ENCODE peak calls at places on chromosomes 11 and 22, in ten cellular contexts. One of them, this sample, is unnamed.
A peak's percentile ranks its signal among the peaks of the same experiment; 100 is the strongest.

GRCh38 chr22:24026733-24027132 is 15.6 kb downstream of the CABIN1 start:
- DNase-seq in stimulated activated CD4-positive, alpha-beta T cell treated with anti-CD3 and anti-CD28 coated beads, Interleukin-4, amount 100 ng/mL, for 48 hours: no peak
- DNase-seq in A549: no peak
- DNase-seq in HuH-7: no peak
- DNase-seq in activated T-helper 1 cell treated with Interleukin-2 at 50 U/mL for 16 hours: no peak
- DNase-seq in NCI-H82: no peak
- DNase-seq in endothelial cell: no peak
- DNase-seq in stimulated activated naive CD8-positive, alpha-beta T cell treated with anti-CD3 and anti-CD28 coated beads, Interleukin-15, amount 100 ng/mL, for 72 hours: no peak
- DNase-seq in fibroblast of lung: no peak
- DNase-seq in CD4-positive, alpha-beta T cell: no peak
- DNase-seq in this sample: no peak

GRCh38 chr22:39266398-39267030 is 21.7 kb upstream of the PDGFB start:
- DNase-seq in stimulated activated CD4-positive, alpha-beta T cell treated with anti-CD3 and anti-CD28 coated beads, Interleukin-4, amount 100 ng/mL, for 48 hours: peak; percentile 37
- DNase-seq in A549: no peak
- DNase-seq in HuH-7: no peak
- DNase-seq in activated T-helper 1 cell treated with Interleukin-2 at 50 U/mL for 16 hours: no peak
- DNase-seq in NCI-H82: peak; percentile 61
- DNase-seq in endothelial cell: no peak
- DNase-seq in stimulated activated naive CD8-positive, alpha-beta T cell treated with anti-CD3 and anti-CD28 coated beads, Interleukin-15, amount 100 ng/mL, for 72 hours: no peak
- DNase-seq in fibroblast of lung: peak; percentile 60
- DNase-seq in CD4-positive, alpha-beta T cell: no peak
- DNase-seq in this sample: no peak

GRCh38 chr11:79160786-79161403 is 279.9 kb downstream of the TENM4 start:
- DNase-seq in stimulated activated CD4-positive, alpha-beta T cell treated with anti-CD3 and anti-CD28 coated beads, Interleukin-4, amount 100 ng/mL, for 48 hours: no peak
- DNase-seq in A549: no peak
- DNase-seq in HuH-7: no peak
- DNase-seq in activated T-helper 1 cell treated with Interleukin-2 at 50 U/mL for 16 hours: no peak
- DNase-seq in NCI-H82: no peak
- DNase-seq in endothelial cell: no peak
- DNase-seq in stimulated activated naive CD8-positive, alpha-beta T cell treated with anti-CD3 and anti-CD28 coated beads, Interleukin-15, amount 100 ng/mL, for 72 hours: no peak
- DNase-seq in fibroblast of lung: peak; percentile 57
- DNase-seq in CD4-positive, alpha-beta T cell: no peak
- DNase-seq in this sample: no peak

GRCh38 chr11:68312117-68312779 is at the start of gene LRP5:
- DNase-seq in stimulated activated CD4-positive, alpha-beta T cell treated with anti-CD3 and anti-CD28 coated beads, Interleukin-4, amount 100 ng/mL, for 48 hours: no peak
- DNase-seq in A549: no peak
- DNase-seq in HuH-7: peak; percentile 92
- DNase-seq in activated T-helper 1 cell treated with Interleukin-2 at 50 U/mL for 16 hours: no peak
- DNase-seq in NCI-H82: peak; percentile 49
- DNase-seq in endothelial cell: peak; percentile 38
- DNase-seq in stimulated activated naive CD8-positive, alpha-beta T cell treated with anti-CD3 and anti-CD28 coated beads, Interleukin-15, amount 100 ng/mL, for 72 hours: no peak
- DNase-seq in fibroblast of lung: no peak
- DNase-seq in CD4-positive, alpha-beta T cell: no peak
- DNase-seq in this sample: no peak

GRCh38 chr22:35697142-35697541 is 20.5 kb upstream of the APOL5 start:
- DNase-seq in stimulated activated CD4-positive, alpha-beta T cell treated with anti-CD3 and anti-CD28 coated beads, Interleukin-4, amount 100 ng/mL, for 48 hours: peak; percentile 22
- DNase-seq in A549: no peak
- DNase-seq in HuH-7: no peak
- DNase-seq in activated T-helper 1 cell treated with Interleukin-2 at 50 U/mL for 16 hours: no peak
- DNase-seq in NCI-H82: no peak
- DNase-seq in endothelial cell: no peak
- DNase-seq in stimulated activated naive CD8-positive, alpha-beta T cell treated with anti-CD3 and anti-CD28 coated beads, Interleukin-15, amount 100 ng/mL, for 72 hours: peak; percentile 54
- DNase-seq in fibroblast of lung: no peak
- DNase-seq in CD4-positive, alpha-beta T cell: peak; percentile 17
- DNase-seq in this sample: no peak

GRCh38 chr11:2374456-2375201 is 2.5 kb upstream of the CD81 start:
- DNase-seq in stimulated activated CD4-positive, alpha-beta T cell treated with anti-CD3 and anti-CD28 coated beads, Interleukin-4, amount 100 ng/mL, for 48 hours: no peak
- DNase-seq in A549: no peak
- DNase-seq in HuH-7: no peak
- DNase-seq in activated T-helper 1 cell treated with Interleukin-2 at 50 U/mL for 16 hours: no peak
- DNase-seq in NCI-H82: no peak
- DNase-seq in endothelial cell: no peak
- DNase-seq in stimulated activated naive CD8-positive, alpha-beta T cell treated with anti-CD3 and anti-CD28 coated beads, Interleukin-15, amount 100 ng/mL, for 72 hours: no peak
- DNase-seq in fibroblast of lung: no peak
- DNase-seq in CD4-positive, alpha-beta T cell: no peak
- DNase-seq in this sample: no peak

GRCh38 chr11:41868606-41869005 is 409.2 kb upstream of the LRRC4C start:
- DNase-seq in stimulated activated CD4-positive, alpha-beta T cell treated with anti-CD3 and anti-CD28 coated beads, Interleukin-4, amount 100 ng/mL, for 48 hours: no peak
- DNase-seq in A549: no peak
- DNase-seq in HuH-7: no peak
- DNase-seq in activated T-helper 1 cell treated with Interleukin-2 at 50 U/mL for 16 hours: no peak
- DNase-seq in NCI-H82: no peak
- DNase-seq in endothelial cell: no peak
- DNase-seq in stimulated activated naive CD8-positive, alpha-beta T cell treated with anti-CD3 and anti-CD28 coated beads, Interleukin-15, amount 100 ng/mL, for 72 hours: no peak
- DNase-seq in fibroblast of lung: no peak
- DNase-seq in CD4-positive, alpha-beta T cell: no peak
- DNase-seq in this sample: no peak

GRCh38 chr11:114080769-114081168 is 21.3 kb downstream of the ZBTB16 start:
- DNase-seq in stimulated activated CD4-positive, alpha-beta T cell treated with anti-CD3 and anti-CD28 coated beads, Interleukin-4, amount 100 ng/mL, for 48 hours: no peak
- DNase-seq in A549: no peak
- DNase-seq in HuH-7: no peak
- DNase-seq in activated T-helper 1 cell treated with Interleukin-2 at 50 U/mL for 16 hours: no peak
- DNase-seq in NCI-H82: no peak
- DNase-seq in endothelial cell: no peak
- DNase-seq in stimulated activated naive CD8-positive, alpha-beta T cell treated with anti-CD3 and anti-CD28 coated beads, Interleukin-15, amount 100 ng/mL, for 72 hours: no peak
- DNase-seq in fibroblast of lung: no peak
- DNase-seq in CD4-positive, alpha-beta T cell: no peak
- DNase-seq in this sample: no peak

This sample was measured in T-helper 22 cell.